ENCODE peak calls at places on chromosomes 1 and 21, in eight cellular contexts. G, N, L, X, J, O, Q and A are unnamed samples.

GRCh38 chr1:95118019-95118499 is 904 bp downstream of the TLCD4 start:
- DNase-seq in G (no peak), N (no peak), L (no peak), X (no peak), J (no peak), O (no peak), Q (no peak), A (no peak)

GRCh38 chr1:53237638-53238037 is 680 bp downstream of the MAGOH start:
- DNase-seq in G (no peak), N (no peak), L (no peak), X (no peak), J (no peak), O (no peak), Q (no peak), A (no peak)

GRCh38 chr1:156656779-156657160 is 14.9 kb downstream of the BCAN start:
- DNase-seq in G (no peak), N (no peak), L (no peak), X (no peak), J (no peak), O (no peak), Q (no peak), A (no peak)

GRCh38 chr1:3058263-3059030 is 10.6 kb upstream of the PRDM16 start:
- DNase-seq in G (no peak), N (no peak), L (no peak), X (no peak), J (no peak), O (no peak), Q (no peak), A (no peak)

GRCh38 chr1:206923009-206923960 is 1.5 kb upstream of the FCMR start:
- DNase-seq in G (no peak), N (peak; percentile 54), L (no peak), X (no peak), J (no peak), O (no peak), Q (no peak), A (no peak)

GRCh38 chr1:214417545-214418210 is 133.7 kb downstream of the PTPN14 start:
- DNase-seq in G (no peak), N (no peak), L (no peak), X (no peak), J (no peak), O (no peak), Q (no peak), A (no peak)

GRCh38 chr1:202023033-202023433 is 12.6 kb downstream of the ELF3 start:
- DNase-seq in G (no peak), N (no peak), L (no peak), X (peak; percentile 99), J (no peak), O (no peak), Q (no peak), A (no peak)

GRCh38 chr1:110816945-110817344 is 56.0 kb upstream of the CD53 start:
- DNase-seq in G (no peak), N (no peak), L (no peak), X (no peak), J (no peak), O (no peak), Q (no peak), A (no peak)

GRCh38 chr21:45511007-45511406 is 31.2 kb downstream of the SLC19A1 start:
- DNase-seq in G (no peak), N (no peak), L (no peak), X (no peak), J (no peak), O (no peak), Q (no peak), A (no peak)

GRCh38 chr21:14457762-14458161 is 74.8 kb upstream of the HSPA13 start:
- DNase-seq in G (no peak), N (no peak), L (no peak), X (no peak), J (no peak), O (no peak), Q (no peak), A (no peak)